ENCODE peak calls at places on chromosomes 5 and 9, in five cellular contexts. One of them, this sample, is unnamed. For H3K27me3, the result is how much of the 10 kb centered on the place peaks cover.

GRCh38 chr5:41527201-41527779 is 16.9 kb upstream of the PLCXD3 start:
- DNase-seq in adrenal gland: peak
- DNase-seq in mesendoderm: peak
- DNase-seq in aorta: peak
- DNase-seq in heart left ventricle: peak
- DNase-seq in this sample: peak

GRCh38 chr9:127074561-127075548 is 47.6 kb downstream of the ANGPTL2 start:
- DNase-seq in heart left ventricle: peak
- DNase-seq in aorta: no peak
- DNase-seq in adrenal gland: no peak
- DNase-seq in mesendoderm: no peak
- DNase-seq in this sample: no peak

GRCh38 chr9:91825866-91826265 is 124.2 kb downstream of the ROR2 start:
- DNase-seq in adrenal gland: no peak
- DNase-seq in aorta: no peak
- DNase-seq in heart left ventricle: no peak
- DNase-seq in mesendoderm: no peak
- DNase-seq in this sample: no peak

GRCh38 chr9:18976368-18977238 is 56.4 kb downstream of the SAXO1 start:
- DNase-seq in mesendoderm: no peak
- DNase-seq in adrenal gland: no peak
- DNase-seq in heart left ventricle: no peak
- DNase-seq in aorta: no peak
- DNase-seq in this sample: no peak

GRCh38 chr9:76564300-76564699 is 105.3 kb downstream of the GCNT1 start:
- DNase-seq in aorta: no peak
- DNase-seq in heart left ventricle: no peak
- DNase-seq in mesendoderm: no peak
- DNase-seq in adrenal gland: no peak
- DNase-seq in this sample: no peak

GRCh38 chr5:105882956-105883481 is 1787.7 kb downstream of the EFNA5 start:
- DNase-seq in aorta: no peak
- DNase-seq in heart left ventricle: no peak
- DNase-seq in adrenal gland: no peak
- DNase-seq in mesendoderm: no peak
- DNase-seq in this sample: no peak

GRCh38 chr5:57805732-57806131 is 323.1 kb upstream of the ACTBL2 start:
- DNase-seq in aorta: no peak
- DNase-seq in mesendoderm: no peak
- DNase-seq in heart left ventricle: no peak
- DNase-seq in adrenal gland: no peak
- DNase-seq in this sample: no peak

GRCh38 chr5:68533571-68534051 is 318.1 kb downstream of the PIK3R1 start:
- DNase-seq in adrenal gland: no peak
- DNase-seq in mesendoderm: no peak
- DNase-seq in heart left ventricle: no peak
- DNase-seq in aorta: no peak
- DNase-seq in this sample: no peak

GRCh38 chr9:95138474-95138873 is 179.0 kb downstream of the FANCC start:
- DNase-seq in heart left ventricle: no peak
- DNase-seq in mesendoderm: peak
- DNase-seq in aorta: no peak
- DNase-seq in adrenal gland: no peak
- DNase-seq in this sample: no peak

GRCh38 chr5:126519637-126520592 is 75.1 kb downstream of the ALDH7A1 start:
- DNase-seq in heart left ventricle: no peak
- DNase-seq in aorta: peak
- DNase-seq in mesendoderm: no peak
- DNase-seq in adrenal gland: peak
- DNase-seq in this sample: no peak

GRCh38 chr9:76680716-76681431 is 83.4 kb upstream of the PCA3 start:
- DNase-seq in adrenal gland: no peak
- DNase-seq in heart left ventricle: no peak
- DNase-seq in aorta: no peak
- DNase-seq in mesendoderm: no peak
- DNase-seq in this sample: no peak

GRCh38 chr9:37371565-37372464 is 50.7 kb upstream of the GRHPR start:
- DNase-seq in heart left ventricle: no peak
- DNase-seq in adrenal gland: no peak
- DNase-seq in aorta: no peak
- DNase-seq in mesendoderm: no peak
- DNase-seq in this sample: no peak

GRCh38 chr5:96876292-96876850 is at the start of gene ERAP2:
- DNase-seq in adrenal gland: no peak
- DNase-seq in aorta: no peak
- DNase-seq in mesendoderm: peak
- DNase-seq in heart left ventricle: no peak
- DNase-seq in this sample: no peak

GRCh38 chr5:66337827-66338226 is 193.7 kb downstream of the SREK1 start:
- DNase-seq in mesendoderm: peak
- DNase-seq in aorta: no peak
- DNase-seq in heart left ventricle: no peak
- DNase-seq in adrenal gland: no peak
- DNase-seq in this sample: no peak

GRCh38 chr5:69414885-69415583 is at the start of gene MARVELD2:
- DNase-seq in heart left ventricle: peak
- DNase-seq in mesendoderm: peak
- DNase-seq in aorta: peak
- DNase-seq in adrenal gland: peak
- DNase-seq in this sample: peak

GRCh38 chr9:111833941-111834340 is 39.2 kb upstream of the SHOC1 start:
- DNase-seq in heart left ventricle: no peak
- DNase-seq in adrenal gland: peak
- DNase-seq in mesendoderm: no peak
- DNase-seq in aorta: no peak
- DNase-seq in this sample: no peak

GRCh38 chr5:167304834-167305469 is 986.5 kb upstream of the WWC1 start:
- DNase-seq in adrenal gland: no peak
- DNase-seq in aorta: no peak
- DNase-seq in heart left ventricle: no peak
- DNase-seq in mesendoderm: no peak
- DNase-seq in this sample: no peak

GRCh38 chr5:149497357-149497756 is 53.9 kb downstream of the CSNK1A1 start:
- DNase-seq in aorta: no peak
- DNase-seq in mesendoderm: peak
- DNase-seq in heart left ventricle: no peak
- DNase-seq in adrenal gland: no peak
- DNase-seq in this sample: no peak

GRCh38 chr5:57414857-57415256 is 67.8 kb downstream of the ACTBL2 start:
- DNase-seq in aorta: no peak
- DNase-seq in adrenal gland: no peak
- DNase-seq in mesendoderm: no peak
- DNase-seq in heart left ventricle: no peak
- DNase-seq in this sample: no peak

GRCh38 chr9:93576296-93577044 is at the start of gene PHF2:
- DNase-seq in adrenal gland: no peak
- DNase-seq in aorta: no peak
- DNase-seq in heart left ventricle: no peak
- DNase-seq in mesendoderm: peak
- DNase-seq in this sample: no peak

GRCh38 chr5:158390556-158390955 is 531.6 kb upstream of the CLINT1 start:
- DNase-seq in adrenal gland: no peak
- DNase-seq in mesendoderm: no peak
- DNase-seq in aorta: no peak
- DNase-seq in heart left ventricle: no peak
- DNase-seq in this sample: no peak

GRCh38 chr5:136082390-136083193 is 50.1 kb upstream of the SMAD5 start:
- DNase-seq in aorta: peak
- DNase-seq in mesendoderm: peak
- DNase-seq in adrenal gland: peak
- DNase-seq in heart left ventricle: peak
- DNase-seq in this sample: no peak

GRCh38 chr9:87592554-87593394 is 95.1 kb downstream of the DAPK1 start:
- DNase-seq in aorta: peak
- DNase-seq in heart left ventricle: peak
- DNase-seq in adrenal gland: peak
- DNase-seq in mesendoderm: no peak
- DNase-seq in this sample: peak

GRCh38 chr5:81856948-81857928 is 106.3 kb upstream of the SSBP2 start:
- DNase-seq in adrenal gland: peak
- DNase-seq in aorta: peak
- DNase-seq in mesendoderm: peak
- DNase-seq in heart left ventricle: peak
- DNase-seq in this sample: peak

GRCh38 chr5:10354048-10354872 is 765 bp downstream of the MARCHF6 start:
- DNase-seq in adrenal gland: peak
- DNase-seq in heart left ventricle: peak
- DNase-seq in aorta: peak
- DNase-seq in mesendoderm: peak
- DNase-seq in this sample: no peak

GRCh38 chr5:93145019-93145418 is 436.0 kb downstream of the NR2F1-AS1 start:
- DNase-seq in mesendoderm: no peak
- DNase-seq in heart left ventricle: no peak
- DNase-seq in aorta: no peak
- DNase-seq in adrenal gland: no peak
- DNase-seq in this sample: no peak

DNA sequence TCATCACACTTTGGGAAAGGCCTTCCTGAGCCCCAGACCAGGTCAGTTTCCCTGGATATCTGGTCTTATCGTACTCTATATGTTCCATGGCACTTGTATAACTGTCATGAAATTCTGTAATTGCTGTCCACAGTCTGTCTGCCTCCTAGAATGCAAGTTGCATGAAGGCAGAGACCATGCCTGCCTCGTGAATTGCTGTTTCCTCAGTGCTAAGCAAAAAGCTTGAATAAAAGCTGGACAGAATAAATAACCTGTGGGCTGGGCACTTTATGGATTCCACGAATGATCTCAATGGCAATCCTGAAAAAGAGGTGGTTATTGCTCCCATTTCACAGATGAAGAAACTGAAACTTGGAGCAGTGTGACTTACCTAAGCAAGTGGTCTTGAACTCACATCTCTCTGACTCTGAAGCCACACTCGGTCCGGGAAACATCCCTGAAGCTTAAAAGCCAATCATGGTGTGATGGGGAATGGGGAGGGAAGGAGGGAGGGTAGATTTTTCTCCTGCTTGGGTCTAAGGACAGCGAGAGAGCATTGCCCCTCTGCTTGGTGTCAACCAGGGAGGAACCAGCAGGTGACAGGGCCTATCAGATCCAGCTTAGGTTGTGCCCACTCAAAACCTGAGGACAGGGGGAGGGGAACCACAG is 13.2 kb upstream of the LHX2 start:
- DNase-seq in adrenal gland: no peak
- DNase-seq in mesendoderm: peak
- DNase-seq in aorta: no peak
- DNase-seq in heart left ventricle: no peak
- DNase-seq in this sample: no peak
- H3K27me3 ChIP-seq in adrenal gland: half or more
- H3K27me3 ChIP-seq in mesendoderm: half or more
- H3K27me3 ChIP-seq in aorta: under half
- H3K27me3 ChIP-seq in heart left ventricle: half or more
- H3K27me3 ChIP-seq in this sample: half or more

GRCh38 chr9:34587271-34587670 is 2.3 kb downstream of the CNTFR start:
- DNase-seq in adrenal gland: no peak
- DNase-seq in mesendoderm: no peak
- DNase-seq in heart left ventricle: no peak
- DNase-seq in aorta: no peak
- DNase-seq in this sample: no peak

GRCh38 chr9:34589656-34590375 is at the start of gene CNTFR:
- DNase-seq in aorta: no peak
- DNase-seq in adrenal gland: no peak
- DNase-seq in heart left ventricle: no peak
- DNase-seq in mesendoderm: no peak
- DNase-seq in this sample: no peak

GRCh38 chr9:34589371-34589655 is 211 bp downstream of the CNTFR start:
- DNase-seq in mesendoderm: no peak
- DNase-seq in adrenal gland: no peak
- DNase-seq in aorta: no peak
- DNase-seq in heart left ventricle: no peak
- DNase-seq in this sample: no peak

GRCh38 chr9:34590376-34591090 is 1.0 kb upstream of the CNTFR start:
- DNase-seq in aorta: peak
- DNase-seq in heart left ventricle: no peak
- DNase-seq in mesendoderm: no peak
- DNase-seq in adrenal gland: no peak
- DNase-seq in this sample: no peak

DNA sequence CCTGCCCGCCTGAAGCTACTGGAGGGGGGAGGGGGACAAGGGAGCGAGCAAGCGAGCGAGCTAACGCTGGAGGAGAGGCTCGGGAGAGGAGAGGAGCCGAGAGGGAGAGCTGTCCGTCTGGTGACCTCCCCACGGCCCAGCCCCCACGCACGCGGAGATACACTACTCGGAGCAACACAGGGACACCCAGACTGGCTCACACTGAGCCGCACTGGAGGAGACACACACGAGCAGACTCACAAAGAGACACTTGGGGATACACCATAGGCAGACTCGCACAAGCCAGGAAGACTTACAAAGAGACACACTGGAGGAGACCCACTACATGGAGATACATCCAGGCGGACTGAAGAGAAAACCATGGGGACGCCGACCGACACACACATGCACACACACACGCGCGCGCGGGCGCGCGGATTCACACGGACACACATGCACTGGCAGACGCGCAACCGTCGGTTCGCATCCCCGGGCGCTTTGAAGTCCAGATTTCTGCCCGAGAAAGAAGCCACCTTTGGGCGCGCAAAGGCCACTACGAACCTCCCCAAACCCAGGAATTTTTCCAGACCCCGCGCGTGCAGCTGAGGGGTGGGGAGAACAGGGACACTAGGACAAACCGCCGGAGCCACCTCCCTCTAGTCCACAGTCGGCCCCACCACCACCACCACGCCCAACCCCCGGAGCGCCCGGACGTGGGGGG is 703 bp downstream of the CNTFR start:
- DNase-seq in adrenal gland: no peak
- DNase-seq in heart left ventricle: no peak
- DNase-seq in mesendoderm: no peak
- DNase-seq in aorta: no peak
- DNase-seq in this sample: no peak
- H3K4me3 ChIP-seq in adrenal gland: peak
- H3K4me3 ChIP-seq in heart left ventricle: peak
- H3K4me3 ChIP-seq in mesendoderm: peak
- H3K4me3 ChIP-seq in aorta: no peak
- H3K4me3 ChIP-seq in this sample: peak

DNA sequence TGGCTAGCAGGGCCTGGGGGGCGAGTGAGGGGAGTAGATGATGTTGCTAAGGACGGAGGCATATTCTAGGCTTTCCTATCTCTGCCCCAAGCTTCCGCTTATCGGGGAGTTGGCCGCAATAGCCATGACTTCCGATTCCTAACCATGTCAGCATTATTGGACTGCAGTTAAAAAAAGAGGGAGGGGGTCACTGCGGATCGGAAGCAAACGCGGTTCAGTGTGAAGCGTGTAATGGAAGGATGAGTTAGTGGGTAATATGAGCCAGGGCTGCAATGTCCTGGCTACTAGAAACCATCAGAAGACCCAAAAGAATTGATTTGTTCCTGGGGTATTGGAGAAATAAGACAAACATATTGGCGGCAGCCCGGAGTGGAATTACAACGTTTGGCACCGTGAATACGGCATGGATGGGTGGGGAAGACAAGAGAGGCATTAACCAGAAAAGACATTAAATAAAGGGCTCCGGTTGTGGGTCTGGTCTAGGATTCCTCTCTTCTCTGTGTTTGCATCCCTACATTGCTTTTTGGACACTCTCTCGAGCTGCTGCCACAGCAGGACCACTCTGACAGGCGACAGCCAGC is 138.8 kb upstream of the PALM2AKAP2 start:
- DNase-seq in aorta: no peak
- DNase-seq in heart left ventricle: no peak
- DNase-seq in adrenal gland: no peak
- DNase-seq in mesendoderm: no peak
- DNase-seq in this sample: no peak
- H3K27me3 ChIP-seq in aorta: under half
- H3K27me3 ChIP-seq in heart left ventricle: under half
- H3K27me3 ChIP-seq in adrenal gland: under half
- H3K27me3 ChIP-seq in mesendoderm: under half
- H3K27me3 ChIP-seq in this sample: under half

GRCh38 chr5:177490311-177490991 is 7.0 kb downstream of the PDLIM7 start:
- DNase-seq in adrenal gland: no peak
- DNase-seq in mesendoderm: no peak
- DNase-seq in heart left ventricle: no peak
- DNase-seq in aorta: no peak
- DNase-seq in this sample: no peak
- H3K4me3 ChIP-seq in adrenal gland: no peak
- H3K4me3 ChIP-seq in mesendoderm: no peak
- H3K4me3 ChIP-seq in heart left ventricle: no peak
- H3K4me3 ChIP-seq in aorta: no peak
- H3K4me3 ChIP-seq in this sample: no peak

This sample was measured in heart right ventricle.